ENCODE peak calls at places on chromosomes 3 and 15, in six cellular contexts. One of them, this sample, is unnamed.

GRCh38 chr15:80455668-80456442 is 51.7 kb downstream of the ARNT2 start:
- DNase-seq in tibial artery: peak; percentile 40
- DNase-seq in GM12878: peak; percentile 16
- DNase-seq in colonic mucosa: peak; percentile 50
- DNase-seq in testis: peak; percentile 75
- DNase-seq in small intestine: peak; percentile 54
- DNase-seq in this sample: peak; percentile 63

GRCh38 chr3:64056616-64057165 is 33.4 kb upstream of the PSMD6 start:
- DNase-seq in tibial artery: no peak
- DNase-seq in GM12878: no peak
- DNase-seq in colonic mucosa: no peak
- DNase-seq in testis: no peak
- DNase-seq in small intestine: no peak
- DNase-seq in this sample: no peak

GRCh38 chr15:98658831-98659699 is 10.7 kb downstream of the IGF1R start:
- DNase-seq in tibial artery: peak; percentile 55
- DNase-seq in GM12878: peak; percentile 11
- DNase-seq in colonic mucosa: peak; percentile 54
- DNase-seq in testis: no peak
- DNase-seq in small intestine: peak; percentile 75
- DNase-seq in this sample: peak; percentile 51

GRCh38 chr3:31288641-31289100 is 244.1 kb upstream of the STT3B start:
- DNase-seq in tibial artery: no peak
- DNase-seq in GM12878: no peak
- DNase-seq in colonic mucosa: peak; percentile 20
- DNase-seq in testis: peak; percentile 26
- DNase-seq in small intestine: peak; percentile 13
- DNase-seq in this sample: peak; percentile 86

GRCh38 chr3:39102504-39103323 is 4.7 kb downstream of the GORASP1 start:
- DNase-seq in tibial artery: no peak
- DNase-seq in GM12878: no peak
- DNase-seq in colonic mucosa: no peak
- DNase-seq in testis: no peak
- DNase-seq in small intestine: no peak
- DNase-seq in this sample: no peak

GRCh38 chr3:38528457-38528856 is 32.3 kb downstream of the EXOG start:
- DNase-seq in tibial artery: no peak
- DNase-seq in GM12878: no peak
- DNase-seq in colonic mucosa: no peak
- DNase-seq in testis: no peak
- DNase-seq in small intestine: no peak
- DNase-seq in this sample: no peak

GRCh38 chr15:58147151-58147550 is 9.0 kb downstream of the AQP9 start:
- DNase-seq in tibial artery: no peak
- DNase-seq in GM12878: no peak
- DNase-seq in colonic mucosa: no peak
- DNase-seq in testis: no peak
- DNase-seq in small intestine: no peak
- DNase-seq in this sample: no peak

GRCh38 chr3:45261333-45262110 is 35.4 kb upstream of the TMEM158 start:
- DNase-seq in tibial artery: no peak
- DNase-seq in GM12878: no peak
- DNase-seq in colonic mucosa: no peak
- DNase-seq in testis: no peak
- DNase-seq in small intestine: no peak
- DNase-seq in this sample: no peak

GRCh38 chr3:107268461-107268860 is 108.8 kb upstream of the CCDC54 start:
- DNase-seq in tibial artery: no peak
- DNase-seq in GM12878: no peak
- DNase-seq in colonic mucosa: no peak
- DNase-seq in testis: no peak
- DNase-seq in small intestine: no peak
- DNase-seq in this sample: no peak

GRCh38 chr3:48788544-48789162 is 59.0 kb downstream of the PRKAR2A start:
- DNase-seq in tibial artery: no peak
- DNase-seq in GM12878: no peak
- DNase-seq in colonic mucosa: no peak
- DNase-seq in testis: no peak
- DNase-seq in small intestine: no peak
- DNase-seq in this sample: no peak

DNA sequence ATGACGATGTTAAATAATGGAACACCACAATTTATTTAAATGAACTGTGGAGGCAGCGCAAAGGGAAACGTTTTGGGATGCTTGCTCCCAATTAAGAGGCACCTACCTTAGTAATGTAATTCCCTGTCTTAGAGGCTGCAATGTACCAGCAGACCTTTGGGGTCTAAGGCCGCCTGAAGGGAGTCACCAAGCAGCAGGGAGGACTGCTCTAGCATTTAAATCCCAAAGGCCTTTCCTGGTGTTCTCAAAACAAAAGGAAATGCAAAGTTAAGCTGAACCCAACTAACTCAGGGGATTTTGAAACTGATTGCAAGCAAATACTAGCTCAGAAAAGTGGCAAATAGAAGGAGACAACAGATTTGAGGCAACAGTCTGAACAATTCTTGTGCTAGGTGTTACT is 510.8 kb downstream of the GABRG3 start:
- DNase-seq in tibial artery: no peak
- DNase-seq in GM12878: no peak
- DNase-seq in colonic mucosa: no peak
- DNase-seq in testis: no peak
- DNase-seq in small intestine: no peak
- DNase-seq in this sample: no peak
- H3K9me3 ChIP-seq in tibial artery: no peaks in the 10 kb centered on the region
- H3K9me3 ChIP-seq in GM12878: no peaks in the 10 kb centered on the region
- H3K9me3 ChIP-seq in colonic mucosa: no peaks in the 10 kb centered on the region
- H3K9me3 ChIP-seq in testis: no peaks in the 10 kb centered on the region
- H3K9me3 ChIP-seq in small intestine: no peaks in the 10 kb centered on the region
- H3K9me3 ChIP-seq in this sample: peaks cover 6% of the 10 kb centered on the region

GRCh38 chr3:10303785-10304184 is 11.0 kb upstream of the GHRL start:
- DNase-seq in tibial artery: no peak
- DNase-seq in GM12878: no peak
- DNase-seq in colonic mucosa: no peak
- DNase-seq in testis: no peak
- DNase-seq in small intestine: no peak
- DNase-seq in this sample: no peak

GRCh38 chr3:10305331-10305902 is 12.7 kb upstream of the GHRL start:
- DNase-seq in tibial artery: no peak
- DNase-seq in GM12878: no peak
- DNase-seq in colonic mucosa: no peak
- DNase-seq in testis: no peak
- DNase-seq in small intestine: no peak
- DNase-seq in this sample: no peak

GRCh38 chr3:10306156-10306555 is 13.4 kb upstream of the GHRL start:
- DNase-seq in tibial artery: no peak
- DNase-seq in GM12878: no peak
- DNase-seq in colonic mucosa: no peak
- DNase-seq in testis: no peak
- DNase-seq in small intestine: no peak
- DNase-seq in this sample: no peak

GRCh38 chr3:10303105-10303504 is 10.4 kb upstream of the GHRL start:
- DNase-seq in tibial artery: no peak
- DNase-seq in GM12878: no peak
- DNase-seq in colonic mucosa: no peak
- DNase-seq in testis: no peak
- DNase-seq in small intestine: no peak
- DNase-seq in this sample: no peak

GRCh38 chr3:10304905-10305304 is 12.2 kb upstream of the GHRL start:
- DNase-seq in tibial artery: no peak
- DNase-seq in GM12878: no peak
- DNase-seq in colonic mucosa: no peak
- DNase-seq in testis: no peak
- DNase-seq in small intestine: no peak
- DNase-seq in this sample: no peak
- H3K9me3 ChIP-seq in tibial artery: no peaks in the 10 kb centered on the region
- H3K9me3 ChIP-seq in GM12878: no peaks in the 10 kb centered on the region
- H3K9me3 ChIP-seq in colonic mucosa: no peaks in the 10 kb centered on the region
- H3K9me3 ChIP-seq in testis: no peaks in the 10 kb centered on the region
- H3K9me3 ChIP-seq in small intestine: no peaks in the 10 kb centered on the region
- H3K9me3 ChIP-seq in this sample: no peaks in the 10 kb centered on the region

GRCh38 chr15:67821784-67822451 is 3.4 kb upstream of the SKOR1 start:
- DNase-seq in tibial artery: no peak
- DNase-seq in GM12878: no peak
- DNase-seq in colonic mucosa: no peak
- DNase-seq in testis: no peak
- DNase-seq in small intestine: no peak
- DNase-seq in this sample: no peak

GRCh38 chr15:67820992-67821783 is 4.1 kb upstream of the SKOR1 start:
- DNase-seq in tibial artery: peak; percentile 39
- DNase-seq in GM12878: no peak
- DNase-seq in colonic mucosa: peak; percentile 42
- DNase-seq in testis: peak; percentile 66
- DNase-seq in small intestine: no peak
- DNase-seq in this sample: peak; percentile 47

GRCh38 chr15:67823371-67824156 is 1.7 kb upstream of the SKOR1 start:
- DNase-seq in tibial artery: no peak
- DNase-seq in GM12878: no peak
- DNase-seq in colonic mucosa: no peak
- DNase-seq in testis: no peak
- DNase-seq in small intestine: no peak
- DNase-seq in this sample: no peak

GRCh38 chr15:67824157-67824899 is 981 bp upstream of the SKOR1 start:
- DNase-seq in tibial artery: no peak
- DNase-seq in GM12878: no peak
- DNase-seq in colonic mucosa: no peak
- DNase-seq in testis: no peak
- DNase-seq in small intestine: no peak
- DNase-seq in this sample: no peak

GRCh38 chr15:67822537-67823370 is 2.6 kb upstream of the SKOR1 start:
- DNase-seq in tibial artery: no peak
- DNase-seq in GM12878: no peak
- DNase-seq in colonic mucosa: no peak
- DNase-seq in testis: no peak
- DNase-seq in small intestine: no peak
- DNase-seq in this sample: no peak
- H3K9me3 ChIP-seq in tibial artery: no peaks in the 10 kb centered on the region
- H3K9me3 ChIP-seq in GM12878: peaks cover 7% of the 10 kb centered on the region
- H3K9me3 ChIP-seq in colonic mucosa: no peaks in the 10 kb centered on the region
- H3K9me3 ChIP-seq in testis: no peaks in the 10 kb centered on the region
- H3K9me3 ChIP-seq in small intestine: no peaks in the 10 kb centered on the region
- H3K9me3 ChIP-seq in this sample: no peaks in the 10 kb centered on the region

DNA sequence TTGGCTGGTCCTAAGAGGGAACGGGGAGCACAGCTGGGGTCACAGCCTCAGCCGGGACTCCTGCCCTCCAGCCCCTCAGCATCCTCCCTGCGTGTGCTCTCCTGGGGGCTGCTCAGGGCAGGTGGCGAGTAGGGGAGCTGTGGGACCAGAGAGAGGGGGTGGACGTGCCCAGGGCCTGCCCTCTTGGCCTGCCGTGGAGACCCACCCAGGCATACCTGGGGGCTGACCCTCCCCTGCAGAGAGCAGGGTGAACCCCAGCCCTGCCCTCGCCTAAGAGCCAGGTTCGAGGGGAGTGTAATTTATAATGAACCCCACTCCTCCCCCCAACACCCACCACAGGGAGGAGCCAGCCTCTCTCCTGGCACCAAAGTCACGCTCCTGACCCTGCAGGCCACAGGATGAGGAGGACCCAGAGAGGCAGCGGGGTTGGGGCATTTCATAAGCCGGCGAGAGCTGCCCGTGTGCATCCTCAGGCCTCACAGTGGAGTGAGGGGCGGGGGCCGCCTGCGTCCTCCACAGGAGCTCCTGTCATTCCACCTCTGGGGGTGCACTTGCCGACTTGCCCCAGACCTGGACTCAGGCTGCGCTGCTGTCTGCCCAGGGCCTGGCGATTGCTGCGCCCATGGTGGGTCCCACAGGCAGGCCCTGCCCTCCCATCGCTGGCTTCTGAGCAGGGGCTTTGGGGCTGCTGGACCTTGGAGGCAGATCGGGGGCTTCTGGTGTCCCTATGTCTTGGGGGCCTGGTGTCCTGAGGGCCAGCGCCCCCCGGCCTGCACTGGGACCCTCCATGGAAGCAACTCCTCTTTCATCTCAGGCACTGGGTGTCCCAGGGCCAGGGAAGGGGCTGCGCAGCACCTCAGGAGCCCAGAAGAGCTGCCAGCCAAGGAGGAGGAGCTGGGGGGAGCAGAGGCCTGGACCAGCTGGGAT is 184.2 kb downstream of the GOLGA6L6 start:
- DNase-seq in tibial artery: no peak
- DNase-seq in GM12878: no peak
- DNase-seq in colonic mucosa: no peak
- DNase-seq in testis: no peak
- DNase-seq in small intestine: no peak
- DNase-seq in this sample: no peak
- H3K9me3 ChIP-seq in tibial artery: no peaks in the 10 kb centered on the region
- H3K9me3 ChIP-seq in GM12878: no peaks in the 10 kb centered on the region
- H3K9me3 ChIP-seq in colonic mucosa: no peaks in the 10 kb centered on the region
- H3K9me3 ChIP-seq in testis: no peaks in the 10 kb centered on the region
- H3K9me3 ChIP-seq in small intestine: peaks cover 3% of the 10 kb centered on the region
- H3K9me3 ChIP-seq in this sample: peaks cover 37% of the 10 kb centered on the region

GRCh38 chr3:173624086-173624485 is 226.5 kb downstream of the NLGN1 start:
- DNase-seq in tibial artery: no peak
- DNase-seq in GM12878: no peak
- DNase-seq in colonic mucosa: no peak
- DNase-seq in testis: no peak
- DNase-seq in small intestine: no peak
- DNase-seq in this sample: no peak

GRCh38 chr3:173618703-173619102 is 221.2 kb downstream of the NLGN1 start:
- DNase-seq in tibial artery: no peak
- DNase-seq in GM12878: no peak
- DNase-seq in colonic mucosa: no peak
- DNase-seq in testis: no peak
- DNase-seq in small intestine: no peak
- DNase-seq in this sample: no peak

GRCh38 chr3:173618148-173618547 is 220.6 kb downstream of the NLGN1 start:
- DNase-seq in tibial artery: no peak
- DNase-seq in GM12878: no peak
- DNase-seq in colonic mucosa: no peak
- DNase-seq in testis: no peak
- DNase-seq in small intestine: no peak
- DNase-seq in this sample: no peak

GRCh38 chr3:173617490-173617889 is 219.9 kb downstream of the NLGN1 start:
- DNase-seq in tibial artery: no peak
- DNase-seq in GM12878: no peak
- DNase-seq in colonic mucosa: no peak
- DNase-seq in testis: no peak
- DNase-seq in small intestine: no peak
- DNase-seq in this sample: no peak

GRCh38 chr3:173622156-173622555 is 224.6 kb downstream of the NLGN1 start:
- DNase-seq in tibial artery: no peak
- DNase-seq in GM12878: no peak
- DNase-seq in colonic mucosa: no peak
- DNase-seq in testis: no peak
- DNase-seq in small intestine: no peak
- DNase-seq in this sample: no peak
- H3K9me3 ChIP-seq in tibial artery: no peaks in the 10 kb centered on the region
- H3K9me3 ChIP-seq in GM12878: no peaks in the 10 kb centered on the region
- H3K9me3 ChIP-seq in colonic mucosa: no peaks in the 10 kb centered on the region
- H3K9me3 ChIP-seq in testis: no peaks in the 10 kb centered on the region
- H3K9me3 ChIP-seq in small intestine: no peaks in the 10 kb centered on the region
- H3K9me3 ChIP-seq in this sample: no peaks in the 10 kb centered on the region

DNA sequence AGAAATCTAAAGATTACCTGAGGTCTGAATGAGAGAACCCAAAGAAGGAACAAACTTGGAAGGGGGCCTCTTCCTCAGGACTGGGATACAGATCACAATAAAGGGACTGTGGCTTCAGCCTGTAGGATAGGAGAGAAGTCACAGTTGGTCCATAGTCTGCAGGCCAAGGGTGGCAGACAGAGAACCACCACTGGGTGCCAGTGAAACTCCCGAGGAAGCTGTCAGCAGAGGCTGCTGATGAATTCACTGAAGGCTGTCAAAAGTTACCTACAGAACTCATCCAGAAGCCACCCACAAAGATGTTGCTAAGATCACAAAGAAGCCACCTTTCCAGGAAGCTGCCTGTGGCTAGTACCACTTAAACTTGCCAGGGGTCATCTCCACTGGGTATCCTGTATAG is 78.5 kb downstream of the TMCO5A start:
- DNase-seq in tibial artery: no peak
- DNase-seq in GM12878: no peak
- DNase-seq in colonic mucosa: no peak
- DNase-seq in testis: no peak
- DNase-seq in small intestine: no peak
- DNase-seq in this sample: no peak
- H3K9me3 ChIP-seq in tibial artery: no peaks in the 10 kb centered on the region
- H3K9me3 ChIP-seq in GM12878: no peaks in the 10 kb centered on the region
- H3K9me3 ChIP-seq in colonic mucosa: no peaks in the 10 kb centered on the region
- H3K9me3 ChIP-seq in testis: no peaks in the 10 kb centered on the region
- H3K9me3 ChIP-seq in small intestine: no peaks in the 10 kb centered on the region
- H3K9me3 ChIP-seq in this sample: no peaks in the 10 kb centered on the region